ENCODE peak calls at places on chromosomes 4 and X, in ten cellular contexts. I is Jurkat, Clone E6-1; P is fibroblast of mammary gland; K is bronchial epithelial cell; Y is cardiac muscle cell; H is SJSA1; Z is NB4; L is suprapubic skin; V is HCT116; A is fibroblast of lung. F is an unnamed sample.
A peak's percentile ranks its signal among the peaks of the same experiment; 100 is the strongest.

GRCh38 chr4:5824635-5825034 is 68.3 kb downstream of the CRMP1 start:
- DNase-seq in I (peak; percentile 28), Z (peak; percentile 58), L (no peak), Y (peak; percentile 23), A (peak; percentile 38), P (peak; percentile 59), H (peak; percentile 4), K (peak; percentile 24), V (peak; percentile 23), F (no peak)

GRCh38 chr4:152687974-152688599 is 8.3 kb upstream of the TMEM154 start:
- DNase-seq in H (no peak), Z (no peak), Y (peak; percentile 92), A (no peak), L (no peak), P (no peak), I (no peak), V (no peak), K (no peak), F (no peak)

GRCh38 chr4:119297795-119298194 is 24.1 kb downstream of the FABP2 start:
- DNase-seq in Z (no peak), I (no peak), Y (no peak), V (no peak), P (no peak), L (no peak), K (no peak), A (no peak), H (no peak), F (no peak)

GRCh38 chr4:1765409-1766335 is 27.4 kb upstream of the FGFR3 start:
- DNase-seq in Z (no peak), Y (no peak), H (no peak), P (no peak), K (no peak), L (no peak), V (no peak), I (no peak), A (no peak), F (no peak)

GRCh38 chr4:148444296-148445070 is 2.3 kb upstream of the NR3C2 start:
- DNase-seq in L (peak; percentile 79), P (no peak), K (no peak), I (no peak), Z (no peak), A (peak; percentile 9), Y (peak; percentile 63), V (no peak), H (peak; percentile 10), F (peak; percentile 65)

GRCh38 chrX:108299101-108299591 is 139.1 kb downstream of the COL4A6 start:
- DNase-seq in K (peak; percentile 86), L (no peak), A (peak; percentile 36), V (no peak), Z (no peak), P (peak; percentile 20), I (peak; percentile 9), H (no peak), Y (peak; percentile 56), F (no peak)

GRCh38 chr4:127632420-127633403 is at the start of gene INTU:
- DNase-seq in A (peak; percentile 98), V (peak; percentile 92), Z (peak; percentile 88), L (peak; percentile 95), K (peak; percentile 96), I (no peak), Y (peak; percentile 98), H (peak; percentile 84), P (peak; percentile 95), F (no peak)

GRCh38 chrX:31350808-31351074 is 278.9 kb upstream of the FTHL17 start:
- DNase-seq in A (no peak), L (no peak), Y (no peak), Z (no peak), H (no peak), K (no peak), P (no peak), V (no peak), I (no peak), F (no peak)

GRCh38 chrX:111098874-111099273 is 2.9 kb downstream of the PAK3 start:
- DNase-seq in V (peak; percentile 29), I (peak; percentile 41), L (no peak), P (peak; percentile 23), K (no peak), A (peak; percentile 17), Z (peak; percentile 56), H (no peak), Y (peak; percentile 75), F (peak; percentile 73)

GRCh38 chrX:111101580-111101979 is 5.6 kb downstream of the PAK3 start:
- DNase-seq in I (no peak), L (no peak), H (no peak), V (no peak), P (no peak), Y (no peak), Z (no peak), K (no peak), A (peak; percentile 6), F (no peak)

GRCh38 chrX:111100191-111100590 is 4.2 kb downstream of the PAK3 start:
- DNase-seq in I (no peak), P (peak; percentile 41), Z (peak; percentile 48), H (peak; percentile 22), Y (peak; percentile 77), L (no peak), K (peak; percentile 39), V (peak; percentile 10), A (peak; percentile 18), F (no peak)

GRCh38 chrX:111090458-111090857 is 5.5 kb upstream of the PAK3 start:
- DNase-seq in L (no peak), H (no peak), I (no peak), P (no peak), V (no peak), Y (no peak), K (no peak), Z (no peak), A (peak; percentile 14), F (no peak)

DNA sequence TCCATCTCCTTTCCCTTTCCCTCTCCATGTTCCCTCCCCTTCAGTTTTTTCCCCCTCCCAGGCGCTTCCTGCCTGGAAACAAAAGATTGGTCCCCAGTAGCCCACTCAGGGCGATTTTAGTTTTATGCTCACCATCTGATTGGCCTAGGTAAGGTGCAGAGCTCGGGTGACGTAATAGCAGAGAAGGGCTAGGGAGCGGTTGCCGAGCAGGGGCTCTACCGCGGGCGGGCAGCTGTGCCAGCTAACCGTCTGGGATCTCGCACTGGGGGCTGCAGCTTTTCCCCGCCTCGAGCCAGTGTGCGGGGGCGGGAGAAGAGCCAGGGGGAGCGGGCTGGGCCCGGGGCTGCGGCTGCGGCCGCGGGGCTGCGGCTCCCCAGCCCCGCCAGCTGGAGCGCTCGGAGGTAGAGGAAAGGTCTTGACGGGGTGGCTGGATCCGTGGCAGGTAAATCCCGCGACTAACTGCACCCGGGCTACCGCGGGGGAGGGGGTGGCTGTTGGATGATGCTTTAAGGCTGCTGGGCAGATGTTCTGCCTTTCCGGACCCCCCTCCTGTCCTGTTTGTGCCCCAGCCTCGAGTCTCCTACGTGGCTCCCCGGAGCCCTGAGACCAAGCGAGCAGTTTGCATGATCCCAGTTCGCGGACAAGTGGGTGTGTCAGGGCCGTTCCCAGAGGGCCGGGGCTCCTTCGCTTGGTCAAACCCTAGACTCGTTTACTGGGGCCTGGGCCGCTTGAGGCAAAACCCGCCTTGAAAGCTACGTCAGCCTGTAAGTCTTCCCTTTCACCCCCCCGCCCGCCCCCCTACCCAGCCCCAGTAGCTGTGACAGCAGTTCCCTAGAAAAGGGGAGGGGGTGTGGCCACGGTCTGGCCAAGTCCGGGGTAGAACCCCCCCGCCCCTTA is at the start of gene PAK3:
- DNase-seq in V (no peak), A (peak; percentile 91), Y (peak; percentile 88), L (peak; percentile 77), K (peak; percentile 44), H (peak; percentile 26), P (peak; percentile 48), I (no peak), Z (no peak), F (peak; percentile 74)
- H3K4me3 ChIP-seq in V (no peak within 1 kb of the TSS), A (peak within 1 kb of the TSS; percentile 50), Y (peak within 1 kb of the TSS; percentile 73), L (peak within 1 kb of the TSS; percentile 51), K (peak within 1 kb of the TSS; percentile 28), H (peak within 1 kb of the TSS; percentile 41), P (peak within 1 kb of the TSS; percentile 40), I (no peak within 1 kb of the TSS), Z (no peak within 1 kb of the TSS), F (peak within 1 kb of the TSS; percentile 58)

GRCh38 chr4:125522992-125523391 is 208.2 kb downstream of the FAT4 start:
- DNase-seq in Z (no peak), V (no peak), P (no peak), L (no peak), Y (no peak), H (no peak), A (no peak), K (no peak), I (no peak), F (no peak)
- H3K4me3 ChIP-seq in Z (no peak overlapping the region), V (no peak overlapping the region), P (no peak overlapping the region), L (no peak overlapping the region), Y (no peak overlapping the region), H (no peak overlapping the region), A (no peak overlapping the region), K (no peak overlapping the region), I (no peak overlapping the region), F (no peak overlapping the region)

DNA sequence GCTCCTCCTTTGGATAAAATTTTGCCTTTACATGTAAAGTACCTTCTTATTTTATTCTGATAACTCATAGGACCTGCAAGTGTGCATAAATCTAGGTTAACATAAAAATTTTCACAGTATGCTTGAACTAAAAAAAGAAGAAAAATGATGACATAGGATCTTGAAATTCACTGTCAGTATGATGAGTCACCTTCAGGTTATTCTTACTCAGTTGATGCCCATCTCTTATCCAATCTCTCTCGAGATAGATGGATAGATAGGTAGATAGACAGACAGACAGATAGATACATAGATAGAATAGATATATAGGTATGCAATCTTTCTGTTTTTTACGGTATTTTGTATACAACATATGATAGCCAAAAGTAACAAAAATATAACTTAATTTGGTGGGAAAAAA is 485.5 kb downstream of the NAF1 start:
- DNase-seq in A (no peak), K (peak; percentile 20), H (no peak), I (no peak), Z (no peak), V (no peak), Y (no peak), P (no peak), L (no peak), F (no peak)
- H3K4me3 ChIP-seq in A (no peak overlapping the region), K (no peak overlapping the region), H (no peak overlapping the region), I (no peak overlapping the region), Z (no peak overlapping the region), V (no peak overlapping the region), Y (no peak overlapping the region), P (no peak overlapping the region), L (no peak overlapping the region), F (no peak overlapping the region)

GRCh38 chrX:149829751-149830191 is 48.0 kb downstream of the MAGEA9 start:
- DNase-seq in Z (no peak), A (peak; percentile 77), I (no peak), K (peak; percentile 80), Y (no peak), P (peak; percentile 34), L (no peak), H (peak; percentile 57), V (no peak), F (peak; percentile 34)

GRCh38 chrX:149831473-149831872 is 49.5 kb upstream of the MAGEA8 start:
- DNase-seq in I (no peak), H (no peak), V (no peak), A (no peak), L (no peak), Y (no peak), K (no peak), Z (no peak), P (no peak), F (no peak)

GRCh38 chrX:149827254-149827653 is 45.5 kb downstream of the MAGEA9 start:
- DNase-seq in L (no peak), H (no peak), V (no peak), Z (no peak), I (no peak), A (no peak), P (no peak), K (no peak), Y (no peak), F (no peak)

GRCh38 chrX:149825424-149825823 is 43.7 kb downstream of the MAGEA9 start:
- DNase-seq in Y (peak; percentile 52), A (no peak), Z (peak; percentile 37), L (no peak), H (peak; percentile 12), I (no peak), K (no peak), P (peak; percentile 2), V (peak; percentile 7), F (peak; percentile 12)

DNA sequence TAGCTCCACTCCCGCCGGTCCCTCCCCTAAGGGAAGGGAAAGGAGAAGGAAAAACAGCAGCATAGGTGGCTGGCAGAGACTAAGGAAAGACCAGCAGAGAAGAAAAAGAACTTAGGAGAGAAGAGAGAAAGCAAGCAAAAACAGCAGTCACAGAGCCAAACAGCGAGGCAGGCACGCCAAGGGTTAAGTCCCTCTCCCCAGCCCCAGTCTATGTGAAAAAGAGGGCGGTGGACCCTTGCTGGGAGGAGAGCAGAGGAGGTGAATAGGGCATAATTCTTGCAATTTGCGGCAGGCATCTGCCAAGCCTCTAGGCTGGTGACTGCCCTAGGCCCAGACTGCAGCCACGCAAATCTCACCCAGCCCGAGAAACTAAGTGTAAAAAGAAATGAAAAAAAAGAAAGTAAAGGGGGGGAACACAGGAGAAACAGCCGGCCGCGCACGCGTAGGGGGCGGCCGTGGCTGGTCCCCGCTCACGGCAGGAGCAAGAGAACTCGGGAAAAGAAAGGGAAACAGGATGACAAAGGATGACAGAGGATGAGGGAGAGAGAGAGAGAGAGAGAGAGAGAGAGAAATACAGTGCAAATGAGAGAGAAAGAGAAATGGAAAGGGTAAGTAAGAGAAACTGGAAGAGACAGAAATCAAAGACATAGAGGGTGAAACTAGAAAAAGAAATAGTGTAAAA is 48.6 kb downstream of the MAGEA9 start:
- DNase-seq in K (peak; percentile 12), P (peak; percentile 2), V (no peak), L (no peak), Z (no peak), A (peak; percentile 38), H (peak; percentile 46), Y (peak; percentile 34), I (no peak), F (peak; percentile 19)
- H3K4me3 ChIP-seq in K (peak overlapping the region; percentile 1), P (peak overlapping the region; percentile 23), V (no peak overlapping the region), L (peak overlapping the region; percentile 22), Z (no peak overlapping the region), A (no peak overlapping the region), H (peak overlapping the region; percentile 37), Y (peak overlapping the region; percentile 18), I (no peak overlapping the region), F (no peak overlapping the region)